ENCODE peak calls at places on chromosome 13, in nine cellular contexts. I is sigmoid colon, L is Panc1, D is suprapubic skin, B is upper lobe of left lung, Z is breast epithelium, F is HepG2, J is SK-N-SH, S is GM12892. P is an unnamed sample.

GRCh38 chr13:21837841-21838551 is 167.1 kb downstream of the FGF9 start:
- DNase-seq in S (no peak), F (peak; percentile 96), B (no peak), I (peak; percentile 72), J (no peak), D (no peak), L (no peak), Z (no peak), P (no peak)

GRCh38 chr13:106109391-106109791 is 426.1 kb downstream of the EFNB2 start:
- DNase-seq in B (no peak), S (no peak), F (no peak), Z (no peak), J (no peak), I (no peak), D (no peak), L (no peak), P (no peak)

GRCh38 chr13:50691176-50691681 is 152.3 kb downstream of the DLEU7 start:
- DNase-seq in S (no peak), F (no peak), I (no peak), D (no peak), J (no peak), Z (no peak), B (no peak), L (no peak), P (no peak)

GRCh38 chr13:34657716-34658115 is 284.4 kb upstream of the NBEA start:
- DNase-seq in F (no peak), J (no peak), Z (no peak), I (no peak), S (no peak), B (no peak), L (no peak), D (no peak), P (no peak)

GRCh38 chr13:112679381-112679780 is 10.5 kb upstream of the ATP11A start:
- DNase-seq in S (no peak), L (no peak), Z (no peak), B (no peak), I (no peak), J (no peak), F (no peak), D (no peak), P (no peak)

GRCh38 chr13:87280139-87280538 is 391.0 kb upstream of the SLITRK5 start:
- DNase-seq in I (no peak), D (no peak), L (no peak), B (no peak), Z (no peak), F (no peak), J (no peak), S (no peak), P (no peak)

GRCh38 chr13:48902421-48902820 is 73.3 kb upstream of the FNDC3A start:
- DNase-seq in S (no peak), B (no peak), Z (no peak), J (no peak), L (no peak), D (no peak), F (no peak), I (no peak), P (peak; percentile 54)

GRCh38 chr13:91133941-91134772 is 213.3 kb upstream of the MIR17HG start:
- DNase-seq in I (no peak), B (no peak), S (no peak), F (peak; percentile 63), L (peak; percentile 27), J (peak; percentile 37), D (no peak), Z (peak; percentile 37), P (peak; percentile 33)

GRCh38 chr13:106121173-106121754 is 414.2 kb downstream of the EFNB2 start:
- DNase-seq in B (no peak), L (no peak), F (no peak), I (no peak), D (no peak), Z (no peak), J (no peak), S (no peak), P (no peak)

GRCh38 chr13:85618514-85618913 is 180.7 kb downstream of the SLITRK6 start:
- DNase-seq in F (no peak), J (no peak), D (no peak), S (no peak), Z (no peak), I (no peak), B (no peak), L (no peak), P (no peak)

GRCh38 chr13:98847780-98848179 is 95.3 kb upstream of the SLC15A1 start:
- DNase-seq in D (no peak), L (no peak), Z (no peak), F (no peak), J (no peak), I (no peak), S (no peak), B (no peak), P (peak; percentile 39)

GRCh38 chr13:48741377-48741776 is 87.6 kb downstream of the CYSLTR2 start:
- DNase-seq in F (no peak), Z (no peak), J (peak; percentile 30), D (no peak), S (no peak), L (no peak), B (no peak), I (no peak), P (no peak)

GRCh38 chr13:112875627-112876026 is 93.4 kb upstream of the MCF2L start:
- DNase-seq in F (no peak), Z (no peak), I (peak; percentile 37), L (no peak), S (no peak), J (no peak), B (no peak), D (peak; percentile 44), P (no peak)

GRCh38 chr13:44004881-44005280 is 125.2 kb downstream of the LACC1 start:
- DNase-seq in Z (no peak), D (no peak), I (no peak), J (no peak), S (no peak), L (no peak), B (no peak), F (no peak), P (no peak)

GRCh38 chr13:83153833-83154232 is 728.4 kb downstream of the SLITRK1 start:
- DNase-seq in S (no peak), I (no peak), D (no peak), Z (no peak), F (no peak), J (no peak), L (no peak), B (no peak), P (no peak)

GRCh38 chr13:21584973-21585592 is 18.9 kb downstream of the MICU2 start:
- DNase-seq in S (no peak), F (no peak), J (no peak), L (no peak), D (no peak), I (no peak), Z (no peak), B (no peak), P (no peak)

GRCh38 chr13:42495256-42495655 is 78.7 kb upstream of the TNFSF11 start:
- DNase-seq in S (no peak), L (no peak), D (no peak), Z (no peak), F (no peak), J (no peak), I (no peak), B (no peak), P (no peak)

GRCh38 chr13:27183561-27184147 is 12.0 kb upstream of the USP12 start:
- DNase-seq in S (no peak), Z (no peak), F (no peak), J (no peak), B (peak; percentile 7), D (no peak), L (no peak), I (no peak), P (no peak)

GRCh38 chr13:45527699-45528462 is 63.1 kb downstream of the COG3 start:
- DNase-seq in S (no peak), B (no peak), D (no peak), Z (no peak), L (no peak), J (no peak), F (peak; percentile 77), I (no peak), P (no peak)
- TF ChIP-seq POLR2AphosphoS5 in S (no peak), B (no peak), D (no peak), Z (no peak), L (no peak), J (no peak), F (no peak), I (no peak), P (no peak)

GRCh38 chr13:77171451-77171850 is 144.5 kb upstream of the FBXL3 start:
- DNase-seq in D (no peak), I (no peak), F (no peak), L (no peak), Z (no peak), J (no peak), S (no peak), B (no peak), P (no peak)
- TF ChIP-seq POLR2AphosphoS5 in D (no peak), I (no peak), F (no peak), L (no peak), Z (no peak), J (no peak), S (no peak), B (no peak), P (no peak)

DNA sequence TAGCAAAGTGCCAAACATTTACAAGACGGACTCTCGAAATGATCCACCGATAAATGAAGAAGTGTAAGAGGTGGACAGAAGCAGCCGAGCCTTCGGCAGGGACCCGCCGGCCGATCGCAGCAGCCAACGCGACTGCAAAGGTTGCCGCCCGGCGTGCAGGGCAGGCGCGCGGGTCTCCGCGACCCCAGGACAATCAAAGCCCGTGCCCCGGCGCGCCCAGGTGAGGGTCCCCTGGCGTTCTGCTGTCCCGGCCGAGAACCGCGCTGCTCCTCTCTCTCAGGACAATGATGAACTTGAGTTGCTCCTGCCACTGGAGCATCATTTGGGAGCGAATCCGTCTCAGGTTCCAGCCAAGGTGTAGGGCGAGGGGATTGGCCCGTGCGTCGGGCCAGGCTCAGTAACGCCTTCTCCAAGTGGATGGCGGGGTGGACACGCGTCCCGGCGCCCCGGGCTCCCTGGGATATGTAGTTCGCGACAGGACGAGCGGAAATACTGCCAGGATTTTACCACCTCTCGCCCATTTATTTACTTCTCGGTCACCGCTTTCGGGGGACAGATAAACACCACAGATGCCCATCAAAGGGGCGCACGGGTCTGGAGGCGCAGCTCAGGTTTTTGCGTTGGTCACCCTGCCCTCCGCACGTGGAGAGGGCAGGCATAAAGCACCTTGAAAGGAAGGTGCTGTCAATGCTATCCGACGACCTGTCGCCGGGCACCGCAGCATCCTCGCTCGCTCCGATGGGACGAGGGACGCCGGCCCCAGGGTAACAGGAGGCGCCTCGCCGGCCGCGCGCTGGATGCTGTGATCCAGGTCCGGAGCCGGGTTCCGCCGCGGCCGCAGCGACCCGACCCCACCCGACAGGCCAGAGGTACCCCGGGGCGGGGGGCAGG is at the start of the genes BIVM and POGLUT2:
- DNase-seq in D (peak; percentile 94), Z (peak; percentile 90), B (peak; percentile 95), S (peak; percentile 85), F (peak; percentile 89), J (peak; percentile 98), L (peak; percentile 52), I (peak; percentile 96), P (peak; percentile 97)
- TF ChIP-seq POLR2AphosphoS5 in D (no peak), Z (no peak), B (no peak), S (peak; percentile 49), F (peak; percentile 79), J (peak; percentile 69), L (no peak), I (peak; percentile 52), P (no peak)

DNA sequence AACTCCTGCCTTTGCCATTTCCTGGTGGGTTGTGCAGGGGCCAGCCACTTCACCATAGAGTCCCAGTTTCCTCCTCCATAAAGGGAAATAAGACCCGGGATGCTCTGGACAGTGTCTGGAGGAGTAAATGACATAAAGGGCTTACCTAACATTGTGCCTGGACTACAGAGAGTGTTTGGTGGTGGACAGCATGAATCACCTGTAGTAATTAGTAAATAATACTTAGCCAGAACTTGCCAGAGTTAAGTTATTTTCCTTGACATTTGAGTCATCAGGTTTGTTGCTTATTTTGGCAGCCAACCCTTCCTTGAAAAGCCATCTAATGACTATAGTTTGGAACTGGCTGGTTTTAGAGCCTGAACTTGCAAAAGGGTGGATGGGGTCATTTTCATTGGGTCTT is 159.2 kb downstream of the SLC7A1 start:
- DNase-seq in Z (no peak), D (no peak), S (no peak), J (no peak), L (no peak), B (no peak), I (no peak), F (no peak), P (no peak)
- TF ChIP-seq POLR2AphosphoS5 in Z (no peak), D (no peak), S (no peak), J (peak; percentile 53), L (no peak), B (no peak), I (peak; percentile 81), F (no peak), P (no peak)